ENCODE peak calls at places on chromosomes 6 and 20, in ten cellular contexts. One of them, this sample, is unnamed. For H3K9me3, the result is how much of the 10 kb centered on the place peaks cover.

GRCh38 chr6:41676406-41676805 is 38.1 kb downstream of the MDFI start:
- DNase-seq in right atrium auricular region: no peak
- DNase-seq in spleen: peak
- DNase-seq in testis: no peak
- DNase-seq in uterus: no peak
- DNase-seq in stomach: no peak
- DNase-seq in cardiac muscle cell: no peak
- DNase-seq in body of pancreas: no peak
- DNase-seq in OCI-LY7: no peak
- DNase-seq in MM.1S: no peak
- DNase-seq in this sample: no peak

GRCh38 chr6:156585859-156586258 is 191.3 kb upstream of the ARID1B start:
- DNase-seq in right atrium auricular region: no peak
- DNase-seq in spleen: no peak
- DNase-seq in testis: no peak
- DNase-seq in uterus: no peak
- DNase-seq in stomach: no peak
- DNase-seq in cardiac muscle cell: peak
- DNase-seq in body of pancreas: no peak
- DNase-seq in OCI-LY7: no peak
- DNase-seq in MM.1S: no peak
- DNase-seq in this sample: no peak

GRCh38 chr6:103783344-103783743 is 1076.4 kb downstream of the HACE1 start:
- DNase-seq in right atrium auricular region: no peak
- DNase-seq in spleen: no peak
- DNase-seq in testis: peak
- DNase-seq in uterus: no peak
- DNase-seq in stomach: peak
- DNase-seq in cardiac muscle cell: peak
- DNase-seq in body of pancreas: peak
- DNase-seq in OCI-LY7: no peak
- DNase-seq in MM.1S: peak
- DNase-seq in this sample: no peak

GRCh38 chr6:3825331-3825831 is 23.8 kb upstream of the FAM50B start:
- DNase-seq in right atrium auricular region: peak
- DNase-seq in spleen: no peak
- DNase-seq in testis: peak
- DNase-seq in uterus: peak
- DNase-seq in stomach: peak
- DNase-seq in cardiac muscle cell: peak
- DNase-seq in body of pancreas: peak
- DNase-seq in OCI-LY7: no peak
- DNase-seq in MM.1S: no peak
- DNase-seq in this sample: peak

GRCh38 chr6:169158182-169158573 is 95.5 kb downstream of the THBS2 start:
- DNase-seq in right atrium auricular region: no peak
- DNase-seq in spleen: no peak
- DNase-seq in testis: peak
- DNase-seq in uterus: peak
- DNase-seq in stomach: no peak
- DNase-seq in cardiac muscle cell: peak
- DNase-seq in body of pancreas: no peak
- DNase-seq in OCI-LY7: no peak
- DNase-seq in MM.1S: no peak
- DNase-seq in this sample: peak

GRCh38 chr6:13508711-13509705 is 21.6 kb upstream of the GFOD1 start:
- DNase-seq in right atrium auricular region: no peak
- DNase-seq in spleen: no peak
- DNase-seq in testis: no peak
- DNase-seq in uterus: no peak
- DNase-seq in stomach: no peak
- DNase-seq in cardiac muscle cell: peak
- DNase-seq in body of pancreas: no peak
- DNase-seq in OCI-LY7: no peak
- DNase-seq in MM.1S: no peak
- DNase-seq in this sample: no peak

GRCh38 chr20:56520180-56520579 is 4.4 kb upstream of the FAM209A start:
- DNase-seq in right atrium auricular region: no peak
- DNase-seq in spleen: peak
- DNase-seq in testis: no peak
- DNase-seq in uterus: no peak
- DNase-seq in stomach: no peak
- DNase-seq in cardiac muscle cell: no peak
- DNase-seq in body of pancreas: no peak
- DNase-seq in OCI-LY7: no peak
- DNase-seq in MM.1S: no peak
- DNase-seq in this sample: no peak

GRCh38 chr6:13742961-13743735 is 31.5 kb upstream of the RANBP9 start:
- DNase-seq in right atrium auricular region: no peak
- DNase-seq in spleen: no peak
- DNase-seq in testis: peak
- DNase-seq in uterus: no peak
- DNase-seq in stomach: no peak
- DNase-seq in cardiac muscle cell: no peak
- DNase-seq in body of pancreas: no peak
- DNase-seq in OCI-LY7: no peak
- DNase-seq in MM.1S: no peak
- DNase-seq in this sample: no peak

GRCh38 chr6:36758516-36759176 is 61.0 kb downstream of the RAB44 start:
- DNase-seq in right atrium auricular region: no peak
- DNase-seq in spleen: no peak
- DNase-seq in testis: no peak
- DNase-seq in uterus: no peak
- DNase-seq in stomach: peak
- DNase-seq in cardiac muscle cell: no peak
- DNase-seq in body of pancreas: no peak
- DNase-seq in OCI-LY7: peak
- DNase-seq in MM.1S: peak
- DNase-seq in this sample: no peak

GRCh38 chr6:109242923-109243322 is 139.3 kb downstream of the CD164 start:
- DNase-seq in right atrium auricular region: no peak
- DNase-seq in spleen: no peak
- DNase-seq in testis: no peak
- DNase-seq in uterus: no peak
- DNase-seq in stomach: no peak
- DNase-seq in cardiac muscle cell: no peak
- DNase-seq in body of pancreas: no peak
- DNase-seq in OCI-LY7: no peak
- DNase-seq in MM.1S: no peak
- DNase-seq in this sample: no peak

GRCh38 chr20:53827996-53828672 is 234.5 kb upstream of the ZNF217 start:
- DNase-seq in right atrium auricular region: no peak
- DNase-seq in spleen: no peak
- DNase-seq in testis: no peak
- DNase-seq in uterus: peak
- DNase-seq in stomach: no peak
- DNase-seq in cardiac muscle cell: peak
- DNase-seq in body of pancreas: peak
- DNase-seq in OCI-LY7: no peak
- DNase-seq in MM.1S: no peak
- DNase-seq in this sample: no peak

GRCh38 chr6:154653385-154653784 is 79.8 kb upstream of the SCAF8 start:
- DNase-seq in right atrium auricular region: no peak
- DNase-seq in spleen: no peak
- DNase-seq in testis: no peak
- DNase-seq in uterus: no peak
- DNase-seq in stomach: no peak
- DNase-seq in cardiac muscle cell: peak
- DNase-seq in body of pancreas: no peak
- DNase-seq in OCI-LY7: no peak
- DNase-seq in MM.1S: no peak
- DNase-seq in this sample: no peak

GRCh38 chr6:156413156-156413555 is 364.0 kb upstream of the ARID1B start:
- DNase-seq in right atrium auricular region: no peak
- DNase-seq in spleen: no peak
- DNase-seq in testis: no peak
- DNase-seq in uterus: no peak
- DNase-seq in stomach: no peak
- DNase-seq in cardiac muscle cell: no peak
- DNase-seq in body of pancreas: no peak
- DNase-seq in OCI-LY7: no peak
- DNase-seq in MM.1S: no peak
- DNase-seq in this sample: no peak

GRCh38 chr6:170093276-170093657 is 197.6 kb downstream of the DLL1 start:
- DNase-seq in right atrium auricular region: no peak
- DNase-seq in spleen: no peak
- DNase-seq in testis: no peak
- DNase-seq in uterus: no peak
- DNase-seq in stomach: peak
- DNase-seq in cardiac muscle cell: no peak
- DNase-seq in body of pancreas: peak
- DNase-seq in OCI-LY7: no peak
- DNase-seq in MM.1S: no peak
- DNase-seq in this sample: no peak

DNA sequence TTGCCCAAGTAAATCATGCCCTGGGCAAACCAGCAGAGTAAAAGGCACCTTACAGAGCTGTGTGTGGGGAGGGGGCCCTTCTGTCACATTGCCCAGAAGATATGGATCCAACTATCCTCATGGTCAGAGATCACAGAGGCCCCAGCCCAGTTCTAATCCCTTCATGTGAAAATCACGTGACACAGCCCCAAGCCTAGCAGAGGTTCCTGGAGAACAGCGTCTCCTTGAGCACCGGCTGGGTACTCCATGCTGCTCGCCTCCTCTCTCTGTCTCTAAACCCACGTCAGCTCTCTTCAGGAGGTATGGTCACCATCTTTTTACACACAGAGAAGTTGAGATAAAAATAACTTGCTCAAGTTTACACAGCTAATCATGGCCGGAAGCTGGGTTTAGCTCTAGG is 230.2 kb downstream of the ANKRD60 start:
- DNase-seq in right atrium auricular region: no peak
- DNase-seq in spleen: no peak
- DNase-seq in testis: no peak
- DNase-seq in uterus: no peak
- DNase-seq in stomach: no peak
- DNase-seq in cardiac muscle cell: no peak
- DNase-seq in body of pancreas: no peak
- DNase-seq in OCI-LY7: no peak
- DNase-seq in MM.1S: no peak
- DNase-seq in this sample: no peak
- TF ChIP-seq CTCF in right atrium auricular region: no peak
- TF ChIP-seq CTCF in spleen: no peak
- TF ChIP-seq CTCF in testis: no peak
- TF ChIP-seq CTCF in uterus: no peak
- TF ChIP-seq CTCF in stomach: no peak
- TF ChIP-seq CTCF in cardiac muscle cell: no peak
- TF ChIP-seq CTCF in body of pancreas: no peak
- TF ChIP-seq CTCF in OCI-LY7: no peak
- TF ChIP-seq CTCF in MM.1S: no peak
- TF ChIP-seq CTCF in this sample: no peak

DNA sequence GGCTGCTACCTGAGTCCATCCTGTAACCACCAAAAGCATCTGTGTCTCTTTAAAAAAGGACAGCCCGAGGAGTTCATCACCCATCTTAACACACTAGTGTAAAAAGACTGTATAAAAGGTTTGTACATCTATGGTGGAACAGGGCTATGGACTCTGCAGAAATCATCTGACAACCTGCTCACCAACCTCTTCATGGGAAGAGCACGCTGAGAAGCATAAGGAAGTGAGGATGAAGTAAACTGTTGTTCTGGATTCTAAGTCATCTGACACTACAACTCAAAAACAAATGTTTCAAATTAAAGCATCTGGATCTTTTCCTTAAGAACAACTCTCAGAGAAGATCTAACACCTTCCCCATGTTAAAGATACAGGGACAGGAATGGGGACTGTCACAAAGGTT is 5.4 kb downstream of the IFNGR1 start:
- DNase-seq in right atrium auricular region: no peak
- DNase-seq in spleen: no peak
- DNase-seq in testis: no peak
- DNase-seq in uterus: no peak
- DNase-seq in stomach: no peak
- DNase-seq in cardiac muscle cell: no peak
- DNase-seq in body of pancreas: no peak
- DNase-seq in OCI-LY7: no peak
- DNase-seq in MM.1S: no peak
- DNase-seq in this sample: no peak
- H3K9me3 ChIP-seq in right atrium auricular region: under half
- H3K9me3 ChIP-seq in spleen: under half
- H3K9me3 ChIP-seq in testis: under half
- H3K9me3 ChIP-seq in uterus: under half
- H3K9me3 ChIP-seq in stomach: under half
- H3K9me3 ChIP-seq in cardiac muscle cell: under half
- H3K9me3 ChIP-seq in body of pancreas: under half
- H3K9me3 ChIP-seq in OCI-LY7: under half
- H3K9me3 ChIP-seq in MM.1S: under half
- H3K9me3 ChIP-seq in this sample: under half

GRCh38 chr6:80316655-80317332 is 210.3 kb downstream of the BCKDHB start:
- DNase-seq in right atrium auricular region: no peak
- DNase-seq in spleen: no peak
- DNase-seq in testis: no peak
- DNase-seq in uterus: no peak
- DNase-seq in stomach: no peak
- DNase-seq in cardiac muscle cell: peak
- DNase-seq in body of pancreas: no peak
- DNase-seq in OCI-LY7: no peak
- DNase-seq in MM.1S: no peak
- DNase-seq in this sample: no peak
- TF ChIP-seq CTCF in right atrium auricular region: no peak
- TF ChIP-seq CTCF in spleen: no peak
- TF ChIP-seq CTCF in testis: no peak
- TF ChIP-seq CTCF in uterus: no peak
- TF ChIP-seq CTCF in stomach: no peak
- TF ChIP-seq CTCF in cardiac muscle cell: peak
- TF ChIP-seq CTCF in body of pancreas: no peak
- TF ChIP-seq CTCF in OCI-LY7: no peak
- TF ChIP-seq CTCF in MM.1S: no peak
- TF ChIP-seq CTCF in this sample: no peak

GRCh38 chr6:27448456-27448855 is 24.4 kb downstream of the ZNF184 start:
- DNase-seq in right atrium auricular region: no peak
- DNase-seq in spleen: no peak
- DNase-seq in testis: no peak
- DNase-seq in uterus: no peak
- DNase-seq in stomach: no peak
- DNase-seq in cardiac muscle cell: no peak
- DNase-seq in body of pancreas: no peak
- DNase-seq in OCI-LY7: no peak
- DNase-seq in MM.1S: no peak
- DNase-seq in this sample: no peak

GRCh38 chr6:27451660-27452390 is 21.1 kb downstream of the ZNF184 start:
- DNase-seq in right atrium auricular region: no peak
- DNase-seq in spleen: no peak
- DNase-seq in testis: no peak
- DNase-seq in uterus: no peak
- DNase-seq in stomach: no peak
- DNase-seq in cardiac muscle cell: no peak
- DNase-seq in body of pancreas: no peak
- DNase-seq in OCI-LY7: no peak
- DNase-seq in MM.1S: no peak
- DNase-seq in this sample: no peak

DNA sequence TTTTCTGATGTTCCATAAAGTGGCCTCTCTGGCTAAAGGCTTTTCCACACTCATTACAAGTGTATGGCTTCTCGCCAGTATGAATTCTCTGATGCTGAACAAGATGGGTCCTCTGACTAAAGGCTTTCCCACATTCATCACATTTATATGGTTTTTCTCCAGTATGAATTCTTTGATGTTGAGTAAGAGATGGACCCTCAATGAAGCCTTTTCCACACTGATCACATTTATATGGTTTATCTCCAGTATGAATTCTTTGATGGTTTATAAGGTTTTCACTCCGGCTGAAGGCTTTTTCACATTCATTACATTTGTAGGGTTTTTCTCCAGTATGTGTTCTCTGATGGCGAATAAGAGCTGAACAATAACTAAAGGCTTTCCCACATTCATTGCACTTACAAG is 20.4 kb downstream of the ZNF184 start:
- DNase-seq in right atrium auricular region: no peak
- DNase-seq in spleen: no peak
- DNase-seq in testis: no peak
- DNase-seq in uterus: no peak
- DNase-seq in stomach: no peak
- DNase-seq in cardiac muscle cell: no peak
- DNase-seq in body of pancreas: no peak
- DNase-seq in OCI-LY7: peak
- DNase-seq in MM.1S: no peak
- DNase-seq in this sample: no peak
- H3K9me3 ChIP-seq in right atrium auricular region: under half
- H3K9me3 ChIP-seq in spleen: under half
- H3K9me3 ChIP-seq in testis: under half
- H3K9me3 ChIP-seq in uterus: under half
- H3K9me3 ChIP-seq in stomach: under half
- H3K9me3 ChIP-seq in cardiac muscle cell: under half
- H3K9me3 ChIP-seq in body of pancreas: under half
- H3K9me3 ChIP-seq in OCI-LY7: half or more
- H3K9me3 ChIP-seq in MM.1S: under half
- H3K9me3 ChIP-seq in this sample: half or more